ENCODE peak calls at places on chromosomes 11 and 22, in four cellular contexts. B is spleen; C is heart left ventricle; Y is CD4-positive, alpha-beta memory T cell. T is an unnamed sample.

GRCh38 chr22:19713650-19714319 is 518 bp upstream of the SEPTIN5 start:
- DNase-seq in C (peak; percentile 68), Y (no peak), B (peak; percentile 81), T (no peak)

GRCh38 chr11:126257764-126258163 is 10.9 kb downstream of the SRPRA start:
- DNase-seq in B (no peak), C (no peak), Y (no peak), T (no peak)

GRCh38 chr11:111977141-111978027 is 40.2 kb downstream of the DIXDC1 start:
- DNase-seq in Y (no peak), B (peak; percentile 82), C (peak; percentile 86), T (peak; percentile 68)

GRCh38 chr22:48234011-48234410 is 1471.6 kb downstream of the TBC1D22A start:
- DNase-seq in B (no peak), C (no peak), Y (no peak), T (peak; percentile 18)

GRCh38 chr22:36274547-36274946 is 21.6 kb downstream of the APOL1 start:
- DNase-seq in B (no peak), C (no peak), Y (no peak), T (no peak)

GRCh38 chr11:126163074-126163700 is 48.3 kb downstream of the RPUSD4 start:
- DNase-seq in B (peak; percentile 67), C (no peak), Y (no peak), T (no peak)

GRCh38 chr11:58058276-58059010 is 27.7 kb downstream of the OR6Q1 start:
- DNase-seq in B (no peak), C (no peak), Y (no peak), T (no peak)

GRCh38 chr22:46418827-46419226 is 83.3 kb downstream of the TRMU start:
- DNase-seq in C (peak; percentile 44), Y (no peak), B (no peak), T (no peak)

GRCh38 chr11:94586546-94586945 is 19.4 kb downstream of the PIWIL4 start:
- DNase-seq in B (no peak), C (no peak), Y (no peak), T (no peak)

GRCh38 chr11:13897606-13898276 is 64.8 kb upstream of the SPON1 start:
- DNase-seq in Y (no peak), C (no peak), B (no peak), T (no peak)

GRCh38 chr22:31337178-31337577 is 9.0 kb downstream of the PATZ1 start:
- DNase-seq in B (no peak), Y (no peak), C (no peak), T (peak; percentile 24)

GRCh38 chr11:19359425-19360000 is 118.8 kb upstream of the E2F8 start:
- DNase-seq in Y (no peak), C (no peak), B (no peak), T (no peak)

GRCh38 chr11:8656291-8656690 is 26.2 kb downstream of the TRIM66 start:
- DNase-seq in C (no peak), B (no peak), Y (no peak), T (no peak)

GRCh38 chr11:88680806-88681205 is 343.3 kb upstream of the CTSC start:
- DNase-seq in C (no peak), Y (no peak), B (no peak), T (no peak)

GRCh38 chr22:49640366-49641095 is 187.1 kb downstream of the BRD1 start:
- DNase-seq in B (no peak), C (no peak), Y (no peak), T (no peak)

GRCh38 chr11:134436781-134437180 is 24.7 kb upstream of the B3GAT1 start:
- DNase-seq in C (no peak), Y (no peak), B (no peak), T (no peak)

GRCh38 chr11:66862559-66863037 is 5.7 kb downstream of the LRFN4 start:
- DNase-seq in C (peak; percentile 48), B (no peak), Y (no peak), T (no peak)

GRCh38 chr11:123475478-123475877 is 45.4 kb downstream of the GRAMD1B start:
- DNase-seq in C (no peak), B (no peak), Y (no peak), T (no peak)

GRCh38 chr22:42385691-42386090 is 46.5 kb downstream of the NFAM1 start:
- DNase-seq in Y (no peak), C (peak; percentile 30), B (no peak), T (no peak)

GRCh38 chr11:64445651-64446050 is 86.7 kb downstream of the RPS6KA4 start:
- DNase-seq in Y (no peak), C (no peak), B (peak; percentile 36), T (no peak)

GRCh38 chr11:35321532-35322320 is 97.6 kb downstream of the SLC1A2 start:
- DNase-seq in B (no peak), C (no peak), Y (no peak), T (no peak)

GRCh38 chr11:93935826-93936225 is 85.3 kb upstream of the HEPHL1 start:
- DNase-seq in C (no peak), B (no peak), Y (no peak), T (no peak)

GRCh38 chr11:36333897-36334296 is 37.8 kb downstream of the PRR5L start:
- DNase-seq in Y (no peak), B (no peak), C (no peak), T (no peak)

GRCh38 chr11:128886401-128887119 is 4.6 kb upstream of the KCNJ5 start:
- DNase-seq in B (no peak), C (no peak), Y (no peak), T (no peak)

GRCh38 chr22:45476814-45477213 is 25.9 kb upstream of the FBLN1 start:
- DNase-seq in Y (no peak), C (no peak), B (no peak), T (no peak)

GRCh38 chr11:27471067-27471587 is 1.5 kb downstream of the LGR4 start:
- DNase-seq in C (no peak), Y (no peak), B (no peak), T (no peak)

GRCh38 chr11:35192347-35192746 is 53.4 kb downstream of the CD44 start:
- DNase-seq in Y (no peak), B (peak; percentile 79), C (peak; percentile 68), T (peak; percentile 80)

GRCh38 chr11:41115066-41115465 is 344.4 kb downstream of the LRRC4C start:
- DNase-seq in Y (no peak), C (no peak), B (no peak), T (no peak)

GRCh38 chr22:36839356-36840073 is 21.3 kb upstream of the NCF4 start:
- DNase-seq in C (no peak), Y (no peak), B (no peak), T (no peak)

GRCh38 chr11:26297179-26297970 is 34.6 kb upstream of the ANO3 start:
- DNase-seq in B (no peak), Y (no peak), C (no peak), T (no peak)

GRCh38 chr22:39728236-39728860 is 157.8 kb downstream of the CACNA1I start:
- DNase-seq in B (no peak), C (no peak), Y (no peak), T (no peak)

GRCh38 chr11:62708423-62709261 is 1.2 kb downstream of the GNG3 start:
- DNase-seq in C (no peak), Y (no peak), B (peak; percentile 90), T (no peak)

GRCh38 chr11:62710001-62710345 is 2.5 kb downstream of the GNG3 start:
- DNase-seq in Y (no peak), C (no peak), B (no peak), T (no peak)

GRCh38 chr11:62706841-62707240 is 383 bp downstream of the BSCL2 start:
- DNase-seq in B (no peak), C (no peak), Y (no peak), T (no peak)

GRCh38 chr11:62707277-62707771 is at the start of the genes BSCL2 and GNG3:
- DNase-seq in Y (no peak), C (no peak), B (peak; percentile 84), T (no peak)

GRCh38 chr11:62709262-62710000 is 2.0 kb downstream of the GNG3 start:
- DNase-seq in C (peak; percentile 97), B (peak; percentile 99), Y (peak; percentile 97), T (peak; percentile 93)
- H3K4me1 ChIP-seq in C (peaks cover 69% of the 10 kb centered on the region), B (peaks cover 83% of the 10 kb centered on the region), Y (peaks cover 72% of the 10 kb centered on the region), T (peaks cover 51% of the 10 kb centered on the region)

GRCh38 chr11:47093541-47093940 is 83.1 kb downstream of the ARFGAP2 start:
- DNase-seq in Y (no peak), B (no peak), C (no peak), T (no peak)

GRCh38 chr11:47083913-47084312 is 92.8 kb downstream of the ARFGAP2 start:
- DNase-seq in B (no peak), Y (no peak), C (no peak), T (no peak)

GRCh38 chr11:47087801-47088200 is 88.9 kb downstream of the ARFGAP2 start:
- DNase-seq in B (no peak), Y (no peak), C (no peak), T (no peak)
- H3K36me3 ChIP-seq in B (no peaks in the 10 kb centered on the region), Y (no peaks in the 10 kb centered on the region), C (no peaks in the 10 kb centered on the region), T (no peaks in the 10 kb centered on the region)

DNA sequence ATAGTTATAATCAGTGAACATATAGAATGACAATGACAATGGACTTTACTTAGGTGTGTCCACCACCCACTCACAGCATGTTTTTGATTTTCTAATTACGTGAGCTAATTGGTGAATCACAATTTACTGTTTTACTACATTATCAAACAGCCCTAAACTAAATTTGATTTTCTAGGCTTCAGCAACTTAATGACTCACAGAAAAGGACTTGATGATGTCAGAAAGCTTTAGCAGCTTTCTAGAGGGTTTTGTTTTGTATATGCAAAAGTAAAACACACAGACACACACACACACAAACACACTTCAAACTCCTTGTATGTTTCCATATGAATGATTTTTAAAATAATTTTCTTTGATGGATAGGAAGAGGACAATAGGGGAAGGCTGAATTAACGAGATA is 878.6 kb upstream of the CCDC90B start:
- DNase-seq in C (no peak), B (no peak), Y (no peak), T (no peak)
- H3K4me1 ChIP-seq in C (no peaks in the 10 kb centered on the region), B (no peaks in the 10 kb centered on the region), Y (no peaks in the 10 kb centered on the region), T (no peaks in the 10 kb centered on the region)

GRCh38 chr11:65643971-65644370 is 6.1 kb downstream of the SIPA1 start:
- DNase-seq in C (no peak), B (no peak), Y (no peak), T (no peak)

GRCh38 chr11:65646921-65647701 is 9.2 kb downstream of the SIPA1 start:
- DNase-seq in B (peak; percentile 83), Y (no peak), C (no peak), T (peak; percentile 84)

GRCh38 chr11:65646288-65646734 is 8.4 kb downstream of the SIPA1 start:
- DNase-seq in Y (no peak), C (no peak), B (peak; percentile 74), T (no peak)

GRCh38 chr11:65645710-65646109 is 7.8 kb downstream of the SIPA1 start:
- DNase-seq in C (no peak), Y (no peak), B (peak; percentile 74), T (no peak)

DNA sequence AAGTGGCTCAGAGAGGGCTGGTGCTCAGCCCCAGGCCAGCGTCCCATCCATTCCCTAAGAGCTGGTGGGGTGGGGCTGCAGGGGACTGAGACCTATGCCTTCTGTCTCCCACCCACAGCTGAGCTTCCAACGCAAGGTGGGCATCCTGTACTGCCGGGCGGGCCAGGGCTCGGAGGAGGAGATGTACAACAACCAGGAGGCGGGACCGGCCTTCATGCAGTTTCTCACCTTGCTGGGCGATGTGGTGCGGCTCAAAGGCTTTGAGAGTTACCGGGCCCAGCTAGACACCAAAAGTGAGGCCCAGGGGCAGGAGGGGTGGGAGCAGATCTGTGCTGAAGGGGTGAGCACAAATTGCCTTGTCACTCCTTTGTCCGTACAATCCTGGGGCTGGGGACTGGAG is 6.9 kb downstream of the SIPA1 start:
- DNase-seq in Y (no peak), B (peak; percentile 74), C (no peak), T (no peak)
- H3K36me3 ChIP-seq in Y (peaks cover 52% of the 10 kb centered on the region), B (peaks cover 92% of the 10 kb centered on the region), C (peaks cover 71% of the 10 kb centered on the region), T (no peaks in the 10 kb centered on the region)